ENCODE peak calls at places on chromosomes 3 and 15, in six cellular contexts. I is transverse colon, P is body of pancreas, E is cardiac muscle cell, U is AG04450, C is tibial artery. Q is an unnamed sample.

GRCh38 chr3:171842864-171843511 is at the start of gene TMEM212:
- DNase-seq in E (no peak), I (no peak), C (no peak), U (no peak), P (no peak), Q (no peak)

GRCh38 chr15:89206908-89207331 is 14.5 kb downstream of the RLBP1 start:
- DNase-seq in E (peak), U (peak), C (peak), P (peak), I (peak), Q (peak)

GRCh38 chr3:37255990-37256308 is 81.6 kb upstream of the LRRFIP2 start:
- DNase-seq in E (no peak), I (no peak), U (no peak), P (no peak), C (no peak), Q (no peak)

GRCh38 chr3:158789592-158789991 is 12.3 kb upstream of the MFSD1 start:
- DNase-seq in I (peak), P (no peak), C (no peak), E (no peak), U (no peak), Q (no peak)

GRCh38 chr3:196890309-196890708 is 22.6 kb downstream of the SENP5 start:
- DNase-seq in E (no peak), U (no peak), C (no peak), P (no peak), I (no peak), Q (no peak)

GRCh38 chr3:4974154-4974553 is 5.1 kb upstream of the BHLHE40 start:
- DNase-seq in P (no peak), C (no peak), I (no peak), U (no peak), E (no peak), Q (no peak)

GRCh38 chr3:171801738-171802600 is 8.3 kb downstream of the PLD1 start:
- DNase-seq in E (no peak), U (peak), C (no peak), P (no peak), I (no peak), Q (no peak)

GRCh38 chr3:146895026-146895749 is 290.0 kb upstream of the PLSCR5 start:
- DNase-seq in P (no peak), U (peak), C (no peak), I (no peak), E (no peak), Q (no peak)

GRCh38 chr15:28957606-28958498 is 72.1 kb downstream of the APBA2 start:
- DNase-seq in P (no peak), C (no peak), E (no peak), I (no peak), U (no peak), Q (no peak)

GRCh38 chr15:28956491-28956890 is 70.7 kb downstream of the APBA2 start:
- DNase-seq in P (no peak), C (no peak), U (no peak), I (no peak), E (no peak), Q (no peak)

GRCh38 chr15:28955160-28955502 is 69.4 kb downstream of the APBA2 start:
- DNase-seq in E (no peak), U (no peak), I (no peak), P (no peak), C (no peak), Q (no peak)

GRCh38 chr15:28954466-28955159 is 68.8 kb downstream of the APBA2 start:
- DNase-seq in P (no peak), I (no peak), E (no peak), C (no peak), U (no peak), Q (no peak)

GRCh38 chr15:28955686-28956421 is 70.1 kb downstream of the APBA2 start:
- DNase-seq in I (no peak), E (no peak), P (no peak), C (no peak), U (no peak), Q (no peak)
- H3K27ac ChIP-seq in I (no peak), E (no peak), P (no peak), C (no peak), U (peak), Q (no peak)

GRCh38 chr15:24848050-24848449 is 106.7 kb upstream of the SNRPN start:
- DNase-seq in U (no peak), P (peak), E (peak), I (no peak), C (no peak), Q (peak)
- H3K4me3 ChIP-seq in U (peak), P (no peak), E (peak), I (no peak), C (peak), Q (peak)

GRCh38 chr15:31364301-31365031 is 37.8 kb downstream of the KLF13 start:
- DNase-seq in E (peak), I (peak), U (no peak), P (peak), C (peak), Q (peak)
- H3K27ac ChIP-seq in E (peak), I (peak), U (no peak), P (peak), C (peak), Q (peak)

GRCh38 chr3:52682016-52682415 is 3.7 kb downstream of the PBRM1 start:
- DNase-seq in P (no peak), I (no peak), E (peak), U (no peak), C (no peak), Q (no peak)
- H3K4me3 ChIP-seq in P (no peak), I (no peak), E (no peak), U (no peak), C (no peak), Q (no peak)

GRCh38 chr3:13046569-13047279 is 26.5 kb downstream of the IQSEC1 start:
- DNase-seq in U (no peak), C (no peak), E (no peak), I (no peak), P (no peak), Q (no peak)
- H3K27ac ChIP-seq in U (no peak), C (no peak), E (no peak), I (no peak), P (no peak), Q (no peak)

GRCh38 chr3:175493296-175493695 is 634.2 kb downstream of the NAALADL2 start:
- DNase-seq in U (no peak), E (no peak), P (no peak), I (no peak), C (no peak), Q (no peak)
- H3K4me3 ChIP-seq in U (no peak), E (no peak), P (no peak), I (no peak), C (no peak), Q (no peak)

GRCh38 chr3:192942625-192943024 is 25.0 kb upstream of the MB21D2 start:
- DNase-seq in P (no peak), U (no peak), E (no peak), I (no peak), C (no peak), Q (no peak)

GRCh38 chr3:192947421-192947820 is 29.8 kb upstream of the MB21D2 start:
- DNase-seq in C (no peak), U (no peak), P (no peak), E (no peak), I (no peak), Q (no peak)

GRCh38 chr3:192940129-192940528 is 22.5 kb upstream of the MB21D2 start:
- DNase-seq in E (no peak), I (no peak), P (no peak), C (no peak), U (no peak), Q (no peak)

DNA sequence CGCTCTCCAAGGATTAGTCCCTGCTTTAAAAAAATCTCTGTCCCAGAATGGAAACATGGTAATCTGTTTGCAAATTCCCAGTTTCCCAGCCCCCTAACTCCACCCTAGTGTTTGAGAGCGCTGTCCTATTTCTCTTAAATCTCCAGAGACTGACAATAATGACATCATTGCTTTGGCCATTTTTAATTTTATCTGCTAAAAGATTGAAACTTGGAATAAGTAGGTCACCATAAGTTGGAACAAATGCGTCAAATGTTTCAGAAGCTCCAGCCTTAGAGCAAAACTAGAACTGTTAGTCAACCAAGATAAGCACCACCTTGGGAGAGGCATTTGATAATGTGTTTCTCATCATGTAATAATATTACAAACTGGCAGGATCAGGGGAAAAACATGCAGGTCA is 25.7 kb upstream of the MB21D2 start:
- DNase-seq in I (no peak), C (no peak), U (no peak), E (no peak), P (no peak), Q (no peak)
- H3K27ac ChIP-seq in I (no peak), C (no peak), U (no peak), E (no peak), P (no peak), Q (peak)

GRCh38 chr3:52204337-52205073 is 6.5 kb downstream of the ALAS1 start:
- DNase-seq in C (no peak), I (peak), E (no peak), P (peak), U (no peak), Q (no peak)
- H3K4me3 ChIP-seq in C (no peak), I (no peak), E (no peak), P (no peak), U (no peak), Q (no peak)